ENCODE peak calls at places on chromosomes 13 and 19, in eight cellular contexts. S is IMR-90, R is cardiac fibroblast, O is fibroblast of lung, U is progenitor cell of endocrine pancreas, K is hepatocyte, T is stomach, X is left ventricle myocardium inferior. V is an unnamed sample.
A peak's percentile ranks its signal among the peaks of the same experiment; 100 is the strongest.

GRCh38 chr13:49641810-49642291 is 13.5 kb downstream of the ARL11 start:
- DNase-seq in S (peak; percentile 88), R (peak; percentile 96), O (peak; percentile 96), U (no peak), K (peak; percentile 35), T (no peak), X (peak; percentile 46), V (no peak)

GRCh38 chr19:23872282-23872919 is 42.3 kb upstream of the ZNF726 start:
- DNase-seq in S (no peak), R (no peak), O (no peak), U (no peak), K (no peak), T (no peak), X (no peak), V (no peak)

GRCh38 chr19:10936661-10937084 is 8.1 kb downstream of the TIMM29 start:
- DNase-seq in S (peak; percentile 81), R (peak; percentile 86), O (peak; percentile 85), U (peak; percentile 27), K (peak; percentile 91), T (peak; percentile 41), X (no peak), V (peak; percentile 68)

GRCh38 chr19:6654347-6655310 is 15.3 kb downstream of the TNFSF14 start:
- DNase-seq in S (no peak), R (no peak), O (no peak), U (no peak), K (no peak), T (no peak), X (no peak), V (peak; percentile 66)

GRCh38 chr13:110390572-110390971 is 83.5 kb downstream of the COL4A2 start:
- DNase-seq in S (peak; percentile 97), R (peak; percentile 97), O (peak; percentile 95), U (no peak), K (no peak), T (no peak), X (no peak), V (no peak)

GRCh38 chr13:39787086-39787487 is 131.6 kb downstream of the COG6 start:
- DNase-seq in S (no peak), R (no peak), O (no peak), U (no peak), K (no peak), T (no peak), X (no peak), V (no peak)

GRCh38 chr19:8366121-8366581 is 2.2 kb downstream of the ANGPTL4 start:
- DNase-seq in S (no peak), R (no peak), O (no peak), U (no peak), K (no peak), T (no peak), X (no peak), V (peak; percentile 36)

GRCh38 chr19:57280913-57281425 is 684 bp downstream of the ZNF460 start:
- DNase-seq in S (no peak), R (peak; percentile 27), O (peak; percentile 9), U (no peak), K (peak; percentile 37), T (no peak), X (no peak), V (peak; percentile 27)

GRCh38 chr13:112842343-112842856 is 126.6 kb upstream of the MCF2L start:
- DNase-seq in S (no peak), R (peak; percentile 29), O (no peak), U (no peak), K (no peak), T (no peak), X (peak; percentile 58), V (peak; percentile 60)

GRCh38 chr13:37270206-37271001 is 164.9 kb upstream of the CSNK1A1L start:
- DNase-seq in S (peak; percentile 18), R (no peak), O (peak; percentile 74), U (no peak), K (no peak), T (no peak), X (no peak), V (no peak)
- TF ChIP-seq CTCF in S (peak; percentile 5), R (no peak), O (peak; percentile 11), U (no peak), K (no peak), T (no peak), X (no peak), V (no peak)

DNA sequence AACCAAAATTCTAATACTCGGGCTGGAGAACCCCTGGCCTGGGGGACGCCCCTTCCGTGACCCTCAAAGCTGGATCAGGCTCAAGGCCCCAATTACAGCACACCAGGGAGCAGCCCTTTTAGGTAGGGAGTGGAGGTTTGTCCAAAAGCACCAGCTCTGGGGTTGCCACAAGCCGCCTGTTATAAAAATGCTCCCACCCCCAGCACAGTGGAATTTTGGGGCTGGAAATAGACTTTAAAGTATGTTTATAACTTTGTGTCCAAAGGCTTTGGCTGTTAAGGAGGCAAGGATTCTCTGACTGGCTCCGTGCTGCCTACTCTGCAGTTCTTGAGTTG is 564 bp upstream of the GMIP start:
- DNase-seq in S (no peak), R (no peak), O (no peak), U (no peak), K (no peak), T (no peak), X (no peak), V (no peak)
- TF ChIP-seq CTCF in S (no peak), R (no peak), O (no peak), U (no peak), K (no peak), T (no peak), X (no peak), V (no peak)

GRCh38 chr13:46289260-46289955 is 77.7 kb downstream of the LRRC63 start:
- DNase-seq in S (no peak), R (no peak), O (no peak), U (no peak), K (no peak), T (no peak), X (no peak), V (no peak)
- TF ChIP-seq CTCF in S (no peak), R (no peak), O (no peak), U (no peak), K (no peak), T (no peak), X (no peak), V (no peak)

GRCh38 chr13:52707375-52707774 is 32.2 kb downstream of the CNMD start:
- DNase-seq in S (no peak), R (no peak), O (no peak), U (no peak), K (no peak), T (no peak), X (no peak), V (no peak)

GRCh38 chr13:52706074-52706473 is 33.5 kb downstream of the CNMD start:
- DNase-seq in S (no peak), R (no peak), O (peak; percentile 52), U (no peak), K (no peak), T (no peak), X (no peak), V (no peak)

GRCh38 chr13:52713894-52714293 is 25.7 kb downstream of the CNMD start:
- DNase-seq in S (no peak), R (no peak), O (no peak), U (no peak), K (no peak), T (no peak), X (peak; percentile 26), V (no peak)

DNA sequence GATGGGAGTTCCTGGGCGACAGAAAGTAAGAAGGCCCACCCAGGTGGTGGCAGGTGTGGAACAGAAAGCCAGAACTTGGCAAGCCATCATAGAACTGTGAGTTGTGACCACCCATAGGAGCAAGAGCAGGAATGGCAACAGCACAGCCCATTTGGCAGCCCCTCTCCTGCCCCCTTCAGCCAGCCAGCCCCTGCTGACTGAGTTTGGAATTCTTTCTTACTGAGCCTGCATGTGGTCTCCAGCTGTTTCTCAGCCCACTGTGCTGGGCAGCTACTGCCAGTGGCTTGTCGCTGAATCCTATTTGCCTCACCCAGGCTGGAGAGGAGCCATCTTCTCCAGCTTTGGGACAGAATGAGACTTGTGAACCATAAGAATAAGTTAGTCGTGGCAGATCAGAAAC is 28.3 kb downstream of the CNMD start:
- DNase-seq in S (no peak), R (no peak), O (no peak), U (no peak), K (no peak), T (no peak), X (no peak), V (no peak)
- TF ChIP-seq CTCF in S (no peak), R (no peak), O (no peak), U (no peak), K (no peak), T (no peak), X (no peak), V (no peak)

GRCh38 chr19:1590641-1591397 is 1.8 kb downstream of the MBD3 start:
- DNase-seq in S (no peak), R (peak; percentile 25), O (peak; percentile 21), U (no peak), K (peak; percentile 59), T (no peak), X (no peak), V (peak; percentile 76)
- TF ChIP-seq CTCF in S (peak; percentile 37), R (peak; percentile 58), O (peak; percentile 43), U (peak; percentile 36), K (peak; percentile 32), T (no peak), X (no peak), V (peak; percentile 62)

GRCh38 chr13:32031025-32031814 is at the start of gene FRY:
- DNase-seq in S (peak; percentile 58), R (peak; percentile 51), O (peak; percentile 56), U (peak; percentile 37), K (peak; percentile 83), T (peak; percentile 60), X (peak; percentile 70), V (peak; percentile 81)
- TF ChIP-seq CTCF in S (peak; percentile 2), R (peak; percentile 27), O (no peak), U (no peak), K (peak; percentile 14), T (no peak), X (peak; percentile 30), V (no peak)

V was measured in GM13976.